ENCODE peak calls at places on chromosomes 16 and 17, in ten cellular contexts. W, H, R, X, S, K, I, B, G and P are unnamed samples.

GRCh38 chr17:58279016-58279671 is 1.6 kb downstream of the MPO start:
- DNase-seq in W (no peak), H (no peak), R (no peak), X (no peak), S (no peak), K (no peak), I (peak; percentile 30), B (peak; percentile 25), G (no peak), P (no peak)

GRCh38 chr17:65539867-65540266 is 21.6 kb downstream of the AXIN2 start:
- DNase-seq in W (no peak), H (no peak), R (no peak), X (no peak), S (no peak), K (no peak), I (no peak), B (no peak), G (no peak), P (no peak)

GRCh38 chr17:66952031-66952524 is 12.4 kb upstream of the CACNG4 start:
- DNase-seq in W (peak; percentile 88), H (no peak), R (peak; percentile 21), X (no peak), S (no peak), K (no peak), I (peak; percentile 97), B (peak; percentile 44), G (no peak), P (peak; percentile 99)

GRCh38 chr17:35875439-35876139 is 4.6 kb downstream of the CCL5 start:
- DNase-seq in W (no peak), H (no peak), R (no peak), X (no peak), S (no peak), K (no peak), I (no peak), B (peak; percentile 15), G (no peak), P (no peak)

GRCh38 chr17:7479389-7480192 is at the start of gene ZBTB4:
- DNase-seq in W (no peak), H (peak; percentile 65), R (no peak), X (peak; percentile 59), S (peak; percentile 30), K (no peak), I (peak; percentile 21), B (peak; percentile 75), G (peak; percentile 44), P (no peak)

GRCh38 chr17:65984299-65984698 is 207.6 kb downstream of the CEP112 start:
- DNase-seq in W (peak; percentile 4), H (no peak), R (no peak), X (no peak), S (no peak), K (no peak), I (peak; percentile 68), B (no peak), G (no peak), P (no peak)

GRCh38 chr16:69930117-69930776 is 20.9 kb upstream of the CLEC18A start:
- DNase-seq in W (no peak), H (peak; percentile 54), R (no peak), X (no peak), S (peak; percentile 69), K (no peak), I (peak; percentile 60), B (peak; percentile 67), G (peak; percentile 76), P (peak; percentile 40)

GRCh38 chr17:7403043-7403901 is 625 bp downstream of the TMEM256 start:
- DNase-seq in W (peak; percentile 39), H (peak; percentile 43), R (peak; percentile 51), X (no peak), S (peak; percentile 56), K (no peak), I (no peak), B (no peak), G (peak; percentile 61), P (peak; percentile 62)

GRCh38 chr16:15988268-15989013 is 39.0 kb downstream of the ABCC1 start:
- DNase-seq in W (no peak), H (no peak), R (no peak), X (no peak), S (no peak), K (no peak), I (peak; percentile 64), B (no peak), G (peak; percentile 20), P (no peak)

GRCh38 chr16:85376292-85377095 is 236.6 kb upstream of the GSE1 start:
- DNase-seq in W (no peak), H (no peak), R (no peak), X (no peak), S (no peak), K (no peak), I (no peak), B (peak; percentile 86), G (peak; percentile 62), P (no peak)

GRCh38 chr17:81804559-81805399 is 829 bp downstream of the GCGR start:
- DNase-seq in W (no peak), H (no peak), R (no peak), X (no peak), S (no peak), K (no peak), I (no peak), B (no peak), G (no peak), P (no peak)

GRCh38 chr16:2489581-2489980 is 14.7 kb downstream of the TBC1D24 start:
- DNase-seq in W (no peak), H (no peak), R (no peak), X (no peak), S (no peak), K (no peak), I (no peak), B (no peak), G (no peak), P (no peak)

GRCh38 chr17:77867976-77868713 is 90.4 kb upstream of the TNRC6C start:
- DNase-seq in W (no peak), H (no peak), R (no peak), X (no peak), S (no peak), K (no peak), I (no peak), B (no peak), G (no peak), P (no peak)

GRCh38 chr17:46817151-46817900 is 1.2 kb downstream of the WNT3 start:
- DNase-seq in W (no peak), H (no peak), R (no peak), X (no peak), S (no peak), K (no peak), I (no peak), B (no peak), G (no peak), P (no peak)

GRCh38 chr17:29615048-29615385 is 7.7 kb downstream of the CORO6 start:
- DNase-seq in W (no peak), H (peak; percentile 67), R (peak; percentile 58), X (no peak), S (no peak), K (no peak), I (no peak), B (peak; percentile 28), G (no peak), P (no peak)

GRCh38 chr16:67528870-67529638 is 425 bp downstream of the RIPOR1 start:
- DNase-seq in W (no peak), H (no peak), R (no peak), X (no peak), S (no peak), K (no peak), I (peak; percentile 32), B (no peak), G (peak; percentile 73), P (no peak)

GRCh38 chr16:30369091-30369937 is 980 bp downstream of the TBC1D10B start:
- DNase-seq in W (no peak), H (peak; percentile 29), R (no peak), X (no peak), S (peak; percentile 31), K (no peak), I (no peak), B (peak; percentile 55), G (no peak), P (no peak)

GRCh38 chr16:68936729-68937631 is 93.6 kb downstream of the TANGO6 start:
- DNase-seq in W (no peak), H (no peak), R (peak; percentile 25), X (no peak), S (no peak), K (no peak), I (peak; percentile 19), B (no peak), G (no peak), P (no peak)

GRCh38 chr17:1298616-1299015 is 19.2 kb downstream of the TRARG1 start:
- DNase-seq in W (no peak), H (peak; percentile 45), R (no peak), X (no peak), S (peak; percentile 28), K (no peak), I (no peak), B (no peak), G (no peak), P (no peak)

GRCh38 chr17:50889528-50890118 is 23.5 kb upstream of the TOB1 start:
- DNase-seq in W (no peak), H (no peak), R (no peak), X (no peak), S (no peak), K (no peak), I (no peak), B (no peak), G (no peak), P (no peak)

GRCh38 chr17:63293310-63293709 is 152.8 kb downstream of the CYB561 start:
- DNase-seq in W (no peak), H (no peak), R (no peak), X (no peak), S (no peak), K (no peak), I (peak; percentile 72), B (no peak), G (no peak), P (no peak)

GRCh38 chr17:4747847-4748246 is 8.1 kb upstream of the CXCL16 start:
- DNase-seq in W (no peak), H (no peak), R (no peak), X (no peak), S (no peak), K (no peak), I (no peak), B (no peak), G (no peak), P (no peak)

GRCh38 chr17:76385892-76386786 is 1.7 kb downstream of the SPHK1 start:
- DNase-seq in W (no peak), H (peak; percentile 90), R (peak; percentile 61), X (peak; percentile 72), S (peak; percentile 82), K (no peak), I (peak; percentile 78), B (peak; percentile 77), G (peak; percentile 83), P (peak; percentile 68)

GRCh38 chr16:67441289-67441753 is 10.4 kb downstream of the HSD11B2 start:
- DNase-seq in W (no peak), H (no peak), R (peak; percentile 66), X (no peak), S (no peak), K (no peak), I (no peak), B (no peak), G (peak; percentile 70), P (no peak)

GRCh38 chr16:6827931-6828330 is 504.7 kb upstream of the RBFOX1 start:
- DNase-seq in W (no peak), H (no peak), R (no peak), X (no peak), S (no peak), K (no peak), I (no peak), B (no peak), G (no peak), P (no peak)

GRCh38 chr16:11106726-11107125 is 149.3 kb downstream of the SOCS1 start:
- DNase-seq in W (no peak), H (no peak), R (no peak), X (no peak), S (no peak), K (no peak), I (no peak), B (no peak), G (no peak), P (no peak)

GRCh38 chr16:89037261-89038152 is 56.1 kb upstream of the ACSF3 start:
- DNase-seq in W (no peak), H (peak; percentile 35), R (no peak), X (no peak), S (peak; percentile 83), K (no peak), I (peak; percentile 20), B (peak; percentile 46), G (peak; percentile 8), P (no peak)

GRCh38 chr17:76104896-76105231 is 1.3 kb upstream of the EXOC7 start:
- DNase-seq in W (no peak), H (no peak), R (no peak), X (no peak), S (no peak), K (no peak), I (no peak), B (no peak), G (no peak), P (no peak)